ENCODE peak calls at places on chromosome 4, in eight cellular contexts. P is GM10248, U is OCI-LY7, Z is fibroblast of lung, M is endothelial cell, I is sigmoid colon, C is WTC11, T is mammary epithelial cell. E is an unnamed sample.

GRCh38 chr4:129453524-129453923 is 357.6 kb downstream of the C4orf33 start:
- DNase-seq in M (no peak), C (no peak), U (no peak), P (no peak), T (no peak), Z (no peak), I (no peak), E (no peak)

GRCh38 chr4:182062936-182063335 is 180.3 kb upstream of the TENM3 start:
- DNase-seq in C (no peak), M (no peak), U (no peak), P (no peak), I (no peak), T (peak; percentile 80), Z (peak; percentile 95), E (no peak)

GRCh38 chr4:8517946-8518345 is 62.2 kb upstream of the GPR78 start:
- DNase-seq in M (no peak), U (no peak), Z (no peak), I (no peak), T (no peak), C (no peak), P (no peak), E (no peak)

GRCh38 chr4:105989411-105990242 is 94.4 kb downstream of the NPNT start:
- DNase-seq in P (no peak), C (no peak), T (no peak), I (no peak), U (no peak), M (no peak), Z (no peak), E (no peak)

GRCh38 chr4:41145571-41146078 is 68.7 kb downstream of the APBB2 start:
- DNase-seq in M (no peak), T (peak; percentile 48), C (no peak), P (no peak), I (no peak), U (peak; percentile 37), Z (peak; percentile 71), E (no peak)

GRCh38 chr4:145937990-145938611 is 522 bp downstream of the ZNF827 start:
- DNase-seq in C (peak; percentile 29), M (peak; percentile 11), I (no peak), P (peak; percentile 53), Z (peak; percentile 42), T (peak; percentile 45), U (peak; percentile 64), E (no peak)

GRCh38 chr4:107930821-107931774 is at the start of gene CYP2U1:
- DNase-seq in P (peak; percentile 89), M (peak; percentile 78), I (peak; percentile 95), T (peak; percentile 73), Z (peak; percentile 74), C (peak; percentile 88), U (peak; percentile 76), E (peak; percentile 91)

GRCh38 chr4:2714071-2714770 is 41.9 kb downstream of the TNIP2 start:
- DNase-seq in C (no peak), T (no peak), Z (peak; percentile 37), P (no peak), U (no peak), I (peak; percentile 69), M (no peak), E (no peak)

GRCh38 chr4:110108470-110108869 is 89.9 kb downstream of the ELOVL6 start:
- DNase-seq in Z (no peak), C (no peak), I (no peak), M (no peak), U (peak; percentile 4), T (no peak), P (peak; percentile 25), E (no peak)

GRCh38 chr4:23333946-23334878 is 555.6 kb downstream of the PPARGC1A start:
- DNase-seq in Z (peak; percentile 99), I (no peak), U (peak; percentile 90), P (no peak), M (no peak), T (peak; percentile 75), C (peak; percentile 14), E (no peak)

GRCh38 chr4:5504486-5504885 is 203.9 kb downstream of the EVC2 start:
- DNase-seq in M (no peak), I (no peak), C (no peak), T (peak; percentile 89), P (no peak), Z (peak; percentile 45), U (no peak), E (no peak)

GRCh38 chr4:73918058-73918457 is 48.9 kb downstream of the CXCL1 start:
- DNase-seq in M (no peak), C (no peak), I (no peak), U (no peak), P (no peak), T (no peak), Z (no peak), E (no peak)

GRCh38 chr4:81622474-81623198 is 150.9 kb upstream of the RASGEF1B start:
- DNase-seq in Z (no peak), P (no peak), M (no peak), U (no peak), T (no peak), I (no peak), C (no peak), E (no peak)

GRCh38 chr4:168848977-168849687 is 160.9 kb downstream of the CBR4 start:
- DNase-seq in Z (peak; percentile 71), I (no peak), C (no peak), U (no peak), T (peak; percentile 36), P (no peak), M (no peak), E (no peak)

GRCh38 chr4:71941001-71941400 is 90.8 kb upstream of the NPFFR2 start:
- DNase-seq in M (peak; percentile 21), C (peak; percentile 22), P (no peak), U (peak; percentile 13), Z (peak; percentile 19), T (peak; percentile 8), I (no peak), E (no peak)
- TF ChIP-seq CTCF in M (peak; percentile 50), C (no peak), P (no peak), U (peak; percentile 72), Z (no peak), T (peak; percentile 10), I (no peak), E (peak; percentile 52)

DNA sequence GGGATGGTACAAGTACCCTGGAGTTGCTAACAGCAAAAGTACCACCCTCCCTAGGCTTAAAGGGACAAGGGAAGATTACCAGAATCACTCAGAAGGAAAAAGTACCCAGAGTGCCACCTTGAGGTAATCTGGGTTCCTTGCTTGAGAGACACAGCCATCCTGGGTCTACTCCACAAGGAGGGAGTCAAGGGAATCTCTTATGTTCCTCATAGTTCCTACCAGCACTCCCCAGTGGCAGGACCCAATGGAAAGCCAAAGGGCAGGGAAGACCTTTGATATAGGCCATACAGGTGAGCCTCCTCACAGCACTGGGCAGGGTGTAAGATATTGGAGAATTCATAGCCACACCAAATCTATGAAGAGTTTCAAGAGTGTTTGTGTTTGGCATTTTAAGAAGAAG is 5.7 kb downstream of the IL2 start:
- DNase-seq in T (peak; percentile 17), Z (no peak), M (peak; percentile 14), U (peak; percentile 4), P (no peak), C (peak; percentile 54), I (no peak), E (no peak)
- TF ChIP-seq CTCF in T (no peak), Z (peak; percentile 49), M (no peak), U (peak; percentile 51), P (peak; percentile 4), C (peak; percentile 5), I (no peak), E (peak; percentile 35)

GRCh38 chr4:135418353-135418752 is 1216.8 kb upstream of the PABPC4L start:
- DNase-seq in P (peak; percentile 5), I (no peak), T (no peak), U (peak; percentile 0), C (peak; percentile 12), M (no peak), Z (peak; percentile 29), E (no peak)
- TF ChIP-seq CTCF in P (no peak), I (no peak), T (peak; percentile 39), U (peak; percentile 49), C (peak; percentile 65), M (peak; percentile 60), Z (peak; percentile 58), E (peak; percentile 38)

DNA sequence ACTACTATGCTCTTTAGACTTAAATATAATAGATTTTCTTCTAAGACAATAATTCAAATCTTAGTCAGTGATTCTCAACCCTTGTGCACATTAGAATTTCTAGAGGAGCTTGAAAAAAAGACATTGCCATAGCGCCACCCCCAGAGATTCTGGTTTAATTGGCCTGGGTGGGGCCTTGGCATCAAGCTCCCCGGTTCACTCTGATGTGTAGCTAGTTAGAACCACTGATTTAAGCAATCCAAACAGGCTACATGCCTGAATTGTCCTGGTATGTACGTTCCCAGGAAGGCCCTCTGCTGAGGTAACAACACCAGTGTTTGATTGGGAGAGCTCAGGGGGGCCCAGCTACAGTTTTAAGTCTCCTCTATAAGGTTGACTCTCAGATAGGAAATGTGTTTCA is 1.4 kb upstream of the ATP10D start:
- DNase-seq in T (no peak), P (no peak), I (no peak), M (no peak), U (peak; percentile 44), C (no peak), Z (peak; percentile 58), E (no peak)
- TF ChIP-seq CTCF in T (no peak), P (no peak), I (no peak), M (no peak), U (peak; percentile 69), C (no peak), Z (no peak), E (no peak)

DNA sequence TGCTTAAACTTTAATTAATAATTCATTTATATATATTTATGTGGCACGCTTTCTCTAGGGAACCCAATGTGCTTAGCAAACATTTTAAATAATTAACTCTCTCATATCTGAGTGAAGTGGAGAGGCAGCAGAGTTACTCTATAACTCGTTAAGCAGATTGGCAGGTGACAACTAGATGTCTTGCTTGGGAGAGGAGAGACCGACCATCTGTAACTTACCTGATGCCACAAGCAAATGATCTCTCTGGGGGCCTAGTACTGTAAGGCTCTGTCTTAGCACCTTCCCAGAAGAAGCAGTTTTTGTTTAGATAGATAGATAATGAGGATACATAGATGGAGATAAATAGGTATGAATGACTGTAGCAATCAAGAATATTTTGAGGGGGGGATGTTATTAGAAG is 11.9 kb upstream of the SEL1L3 start:
- DNase-seq in U (peak; percentile 88), I (no peak), C (no peak), P (no peak), Z (no peak), T (no peak), M (no peak), E (no peak)
- TF ChIP-seq CTCF in U (no peak), I (no peak), C (no peak), P (no peak), Z (no peak), T (no peak), M (no peak), E (no peak)

DNA sequence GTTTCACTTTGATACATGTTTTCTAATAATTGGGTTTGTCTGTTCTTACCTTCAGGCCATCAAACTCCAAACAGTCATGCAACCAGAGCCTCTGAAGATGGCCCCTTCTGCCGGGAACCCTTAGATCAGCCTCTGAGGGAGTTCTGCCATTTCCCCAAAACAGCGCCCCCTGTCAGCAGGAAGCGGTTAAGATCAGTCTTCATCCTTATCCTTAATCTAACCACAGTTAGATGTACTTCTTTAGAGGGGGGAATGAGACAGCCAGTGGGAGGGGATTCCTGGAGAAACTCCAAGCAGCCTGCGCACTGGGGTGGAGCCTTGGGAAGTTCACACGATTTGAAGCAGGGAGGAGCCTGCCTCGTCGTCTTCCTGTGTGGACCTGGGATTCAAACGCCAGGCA is 185.4 kb downstream of the INPP4B start:
- DNase-seq in P (no peak), T (no peak), C (peak; percentile 29), M (no peak), I (no peak), Z (no peak), U (no peak), E (no peak)
- TF ChIP-seq CTCF in P (no peak), T (peak; percentile 6), C (peak; percentile 21), M (no peak), I (no peak), Z (peak; percentile 6), U (peak; percentile 57), E (no peak)

E was measured in osteocyte.